ENCODE peak calls at places on chromosomes 4 and X, in ten cellular contexts. K is CD4-positive, alpha-beta T cell; C is epithelial cell of proximal tubule; M is SK-N-SH; F is sigmoid colon; V is NB4; W is foreskin fibroblast; B is CD8-positive, alpha-beta memory T cell; X is activated T-cell treated with anti-CD3 and anti-CD28 coated beads, Interleukin-2, amount 50 U/mL, for 72 hours; Z is AG09319. Y is an unnamed sample.

GRCh38 chr4:17469931-17470674 is 41.8 kb downstream of the QDPR start:
- DNase-seq in B (no peak), K (no peak), C (no peak), W (peak), X (no peak), M (no peak), V (no peak), Z (no peak), F (no peak), Y (no peak)

GRCh38 chrX:117196481-117196880 is 733.7 kb upstream of the CT83 start:
- DNase-seq in B (no peak), F (no peak), Z (no peak), K (no peak), V (no peak), M (no peak), X (no peak), W (no peak), C (no peak), Y (no peak)

GRCh38 chrX:148290041-148290440 is 210.4 kb upstream of the AFF2 start:
- DNase-seq in F (no peak), Z (no peak), M (no peak), B (no peak), X (no peak), V (no peak), W (no peak), C (no peak), K (no peak), Y (no peak)

GRCh38 chr4:124181045-124181444 is 531.5 kb downstream of the ANKRD50 start:
- DNase-seq in V (no peak), K (no peak), X (no peak), B (no peak), F (no peak), Z (no peak), W (peak), C (no peak), M (no peak), Y (no peak)

GRCh38 chr4:42159271-42160001 is 7.0 kb upstream of the BEND4 start:
- DNase-seq in V (no peak), B (no peak), F (no peak), M (no peak), W (no peak), K (no peak), Z (no peak), C (no peak), X (no peak), Y (no peak)

GRCh38 chrX:31213941-31214340 is 142.1 kb upstream of the FTHL17 start:
- DNase-seq in M (peak), K (no peak), X (peak), Z (no peak), C (no peak), B (no peak), F (no peak), W (peak), V (peak), Y (no peak)

GRCh38 chr4:165326831-165327210 is 648 bp upstream of the MSMO1 start:
- DNase-seq in X (peak), V (peak), W (peak), B (no peak), K (no peak), C (no peak), M (peak), Z (no peak), F (no peak), Y (no peak)

GRCh38 chrX:23749576-23749975 is 6.5 kb upstream of the ACOT9 start:
- DNase-seq in Z (no peak), W (peak), M (no peak), V (no peak), X (no peak), K (no peak), B (no peak), C (no peak), F (no peak), Y (no peak)

GRCh38 chr4:3031357-3032064 is 42.8 kb downstream of the HTT-AS start:
- DNase-seq in K (no peak), Z (no peak), F (no peak), B (no peak), X (no peak), W (no peak), V (no peak), M (peak), C (no peak), Y (no peak)

GRCh38 chr4:22047793-22048192 is 99.2 kb upstream of the KCNIP4 start:
- DNase-seq in M (no peak), C (no peak), X (no peak), V (peak), W (no peak), Z (no peak), F (no peak), K (no peak), B (no peak), Y (no peak)

GRCh38 chr4:82578935-82579334 is 17.1 kb upstream of the TMEM150C start:
- DNase-seq in B (no peak), M (no peak), V (no peak), Z (no peak), W (no peak), K (no peak), F (no peak), C (no peak), X (no peak), Y (no peak)

GRCh38 chrX:9595131-9595530 is 130.3 kb downstream of the TBL1X start:
- DNase-seq in V (no peak), F (no peak), X (no peak), K (no peak), C (no peak), B (no peak), Z (no peak), W (no peak), M (no peak), Y (no peak)

GRCh38 chrX:15343075-15343476 is 7.8 kb upstream of the PIGA start:
- DNase-seq in W (peak), X (no peak), F (no peak), K (no peak), Z (no peak), C (no peak), M (no peak), B (no peak), V (no peak), Y (no peak)

GRCh38 chr4:1238676-1239000 is 10.3 kb downstream of the CTBP1 start:
- DNase-seq in M (peak), Z (no peak), C (no peak), F (peak), B (no peak), X (no peak), V (no peak), K (no peak), W (no peak), Y (peak)

GRCh38 chr4:21769404-21770147 is 179.0 kb downstream of the KCNIP4 start:
- DNase-seq in X (no peak), W (peak), Z (no peak), K (no peak), V (no peak), M (no peak), C (no peak), B (no peak), F (no peak), Y (no peak)

GRCh38 chr4:88533088-88533790 is 9.7 kb upstream of the PYURF start:
- DNase-seq in Z (no peak), C (no peak), F (no peak), X (no peak), W (peak), M (no peak), B (no peak), K (no peak), V (no peak), Y (no peak)

GRCh38 chrX:39859991-39860861 is 237.5 kb downstream of the BCOR start:
- DNase-seq in B (peak), C (no peak), X (peak), M (peak), K (peak), V (peak), W (peak), Z (no peak), F (peak), Y (no peak)

GRCh38 chr4:124499266-124499665 is 213.3 kb downstream of the ANKRD50 start:
- DNase-seq in M (no peak), B (no peak), W (peak), Z (no peak), F (no peak), V (no peak), X (no peak), C (no peak), K (no peak), Y (no peak)

GRCh38 chrX:55841962-55842752 is 124.6 kb downstream of the RRAGB start:
- DNase-seq in Z (no peak), X (no peak), F (no peak), C (no peak), V (no peak), W (no peak), K (no peak), M (no peak), B (no peak), Y (no peak)

GRCh38 chrX:47772764-47773163 is 63.9 kb upstream of the ZNF81 start:
- DNase-seq in K (no peak), M (no peak), C (no peak), Z (no peak), F (no peak), W (no peak), B (no peak), X (no peak), V (no peak), Y (no peak)

GRCh38 chrX:154398668-154399526 is 720 bp downstream of the RPL10 start:
- DNase-seq in X (peak), W (peak), B (peak), M (peak), V (peak), C (no peak), Z (peak), F (peak), K (peak), Y (peak)

GRCh38 chr4:185895866-185896265 is 83.9 kb upstream of the SORBS2 start:
- DNase-seq in X (no peak), V (no peak), M (no peak), F (no peak), W (no peak), K (no peak), B (no peak), C (no peak), Z (no peak), Y (no peak)

GRCh38 chrX:13569479-13570244 is at the start of gene EGFL6:
- DNase-seq in F (no peak), B (no peak), W (no peak), V (no peak), C (no peak), M (peak), K (no peak), Z (no peak), X (peak), Y (no peak)

GRCh38 chr4:138113819-138114415 is 128.2 kb downstream of the SLC7A11 start:
- DNase-seq in F (no peak), X (no peak), V (no peak), Z (peak), K (no peak), C (peak), W (peak), B (no peak), M (no peak), Y (no peak)

GRCh38 chr4:141486375-141486997 is 149.9 kb upstream of the IL15 start:
- DNase-seq in M (no peak), F (no peak), K (no peak), C (no peak), X (no peak), V (no peak), Z (no peak), W (peak), B (no peak), Y (no peak)